ENCODE peak calls at places on chromosomes 12 and 14, in ten cellular contexts. One of them, this sample, is unnamed.

GRCh38 chr14:35959835-35960234 is 133.7 kb downstream of the BRMS1L start:
- DNase-seq in fibroblast of pulmonary artery: no peak
- DNase-seq in fibroblast of lung: no peak
- DNase-seq in epithelial cell of proximal tubule: peak; percentile 9
- DNase-seq in astrocyte of the cerebellum: no peak
- DNase-seq in ovary: no peak
- DNase-seq in psoas muscle: no peak
- DNase-seq in lung: no peak
- DNase-seq in endothelial cell: no peak
- DNase-seq in WTC11: no peak
- DNase-seq in this sample: no peak

GRCh38 chr14:69151458-69152180 is 1.3 kb downstream of the DCAF5 start:
- DNase-seq in epithelial cell of proximal tubule: no peak
- DNase-seq in lung: peak; percentile 73
- DNase-seq in WTC11: peak; percentile 93
- DNase-seq in endothelial cell: peak; percentile 84
- DNase-seq in ovary: peak; percentile 71
- DNase-seq in psoas muscle: peak; percentile 88
- DNase-seq in astrocyte of the cerebellum: no peak
- DNase-seq in fibroblast of pulmonary artery: peak; percentile 63
- DNase-seq in fibroblast of lung: peak; percentile 71
- DNase-seq in this sample: no peak

GRCh38 chr14:32469388-32470160 is 140.5 kb downstream of the AKAP6 start:
- DNase-seq in fibroblast of lung: peak; percentile 62
- DNase-seq in astrocyte of the cerebellum: peak; percentile 42
- DNase-seq in lung: no peak
- DNase-seq in fibroblast of pulmonary artery: peak; percentile 78
- DNase-seq in ovary: no peak
- DNase-seq in endothelial cell: no peak
- DNase-seq in psoas muscle: no peak
- DNase-seq in WTC11: no peak
- DNase-seq in epithelial cell of proximal tubule: peak; percentile 40
- DNase-seq in this sample: peak; percentile 20

GRCh38 chr14:30005114-30005698 is 77.6 kb upstream of the PRKD1 start:
- DNase-seq in astrocyte of the cerebellum: peak; percentile 56
- DNase-seq in fibroblast of pulmonary artery: peak; percentile 86
- DNase-seq in fibroblast of lung: peak; percentile 69
- DNase-seq in ovary: no peak
- DNase-seq in lung: no peak
- DNase-seq in epithelial cell of proximal tubule: peak; percentile 22
- DNase-seq in psoas muscle: no peak
- DNase-seq in endothelial cell: peak; percentile 9
- DNase-seq in WTC11: no peak
- DNase-seq in this sample: peak; percentile 48

GRCh38 chr14:104572668-104573067 is 6.9 kb upstream of the C14orf180 start:
- DNase-seq in ovary: no peak
- DNase-seq in astrocyte of the cerebellum: no peak
- DNase-seq in endothelial cell: no peak
- DNase-seq in WTC11: no peak
- DNase-seq in psoas muscle: no peak
- DNase-seq in lung: no peak
- DNase-seq in epithelial cell of proximal tubule: no peak
- DNase-seq in fibroblast of pulmonary artery: no peak
- DNase-seq in fibroblast of lung: no peak
- DNase-seq in this sample: no peak

GRCh38 chr14:101499080-101499479 is 62.2 kb upstream of the DIO3 start:
- DNase-seq in endothelial cell: no peak
- DNase-seq in ovary: peak; percentile 55
- DNase-seq in WTC11: no peak
- DNase-seq in fibroblast of lung: no peak
- DNase-seq in epithelial cell of proximal tubule: no peak
- DNase-seq in lung: no peak
- DNase-seq in fibroblast of pulmonary artery: no peak
- DNase-seq in astrocyte of the cerebellum: no peak
- DNase-seq in psoas muscle: no peak
- DNase-seq in this sample: no peak

GRCh38 chr14:73231874-73232851 is 5.1 kb upstream of the PAPLN start:
- DNase-seq in psoas muscle: peak; percentile 46
- DNase-seq in fibroblast of lung: no peak
- DNase-seq in lung: no peak
- DNase-seq in astrocyte of the cerebellum: no peak
- DNase-seq in ovary: no peak
- DNase-seq in endothelial cell: peak; percentile 55
- DNase-seq in WTC11: peak; percentile 82
- DNase-seq in fibroblast of pulmonary artery: no peak
- DNase-seq in epithelial cell of proximal tubule: no peak
- DNase-seq in this sample: no peak

GRCh38 chr14:38409081-38409705 is 153.3 kb upstream of the CLEC14A start:
- DNase-seq in WTC11: no peak
- DNase-seq in fibroblast of lung: peak; percentile 54
- DNase-seq in astrocyte of the cerebellum: no peak
- DNase-seq in psoas muscle: no peak
- DNase-seq in fibroblast of pulmonary artery: peak; percentile 33
- DNase-seq in endothelial cell: no peak
- DNase-seq in ovary: no peak
- DNase-seq in lung: no peak
- DNase-seq in epithelial cell of proximal tubule: no peak
- DNase-seq in this sample: no peak

GRCh38 chr14:36086629-36087380 is 89.7 kb downstream of the PTCSC3 start:
- DNase-seq in epithelial cell of proximal tubule: no peak
- DNase-seq in psoas muscle: no peak
- DNase-seq in fibroblast of lung: no peak
- DNase-seq in endothelial cell: no peak
- DNase-seq in lung: no peak
- DNase-seq in WTC11: no peak
- DNase-seq in astrocyte of the cerebellum: no peak
- DNase-seq in fibroblast of pulmonary artery: no peak
- DNase-seq in ovary: no peak
- DNase-seq in this sample: no peak

GRCh38 chr14:73753043-73753886 is 39.1 kb upstream of the PNMA1 start:
- DNase-seq in fibroblast of lung: no peak
- DNase-seq in ovary: no peak
- DNase-seq in WTC11: no peak
- DNase-seq in psoas muscle: no peak
- DNase-seq in fibroblast of pulmonary artery: peak; percentile 65
- DNase-seq in epithelial cell of proximal tubule: no peak
- DNase-seq in endothelial cell: peak; percentile 71
- DNase-seq in lung: no peak
- DNase-seq in astrocyte of the cerebellum: no peak
- DNase-seq in this sample: no peak

GRCh38 chr14:91693342-91693741 is 38.5 kb downstream of the CATSPERB start:
- DNase-seq in psoas muscle: no peak
- DNase-seq in WTC11: no peak
- DNase-seq in endothelial cell: no peak
- DNase-seq in astrocyte of the cerebellum: no peak
- DNase-seq in fibroblast of lung: no peak
- DNase-seq in epithelial cell of proximal tubule: peak; percentile 50
- DNase-seq in lung: no peak
- DNase-seq in ovary: no peak
- DNase-seq in fibroblast of pulmonary artery: peak; percentile 3
- DNase-seq in this sample: no peak

GRCh38 chr12:14810953-14811483 is 3.0 kb downstream of the SMCO3 start:
- DNase-seq in psoas muscle: no peak
- DNase-seq in lung: no peak
- DNase-seq in endothelial cell: peak; percentile 53
- DNase-seq in epithelial cell of proximal tubule: no peak
- DNase-seq in fibroblast of pulmonary artery: peak; percentile 62
- DNase-seq in ovary: no peak
- DNase-seq in WTC11: peak; percentile 49
- DNase-seq in astrocyte of the cerebellum: no peak
- DNase-seq in fibroblast of lung: peak; percentile 27
- DNase-seq in this sample: no peak

GRCh38 chr14:78598046-78598652 is 428.0 kb downstream of the NRXN3 start:
- DNase-seq in WTC11: peak; percentile 74
- DNase-seq in psoas muscle: peak; percentile 54
- DNase-seq in astrocyte of the cerebellum: peak; percentile 33
- DNase-seq in ovary: peak; percentile 11
- DNase-seq in epithelial cell of proximal tubule: no peak
- DNase-seq in endothelial cell: peak; percentile 67
- DNase-seq in fibroblast of lung: peak; percentile 42
- DNase-seq in fibroblast of pulmonary artery: peak; percentile 61
- DNase-seq in lung: peak; percentile 55
- DNase-seq in this sample: no peak

GRCh38 chr14:78593949-78594348 is 423.8 kb downstream of the NRXN3 start:
- DNase-seq in fibroblast of lung: no peak
- DNase-seq in endothelial cell: no peak
- DNase-seq in psoas muscle: no peak
- DNase-seq in lung: no peak
- DNase-seq in ovary: no peak
- DNase-seq in WTC11: no peak
- DNase-seq in astrocyte of the cerebellum: no peak
- DNase-seq in fibroblast of pulmonary artery: no peak
- DNase-seq in epithelial cell of proximal tubule: no peak
- DNase-seq in this sample: no peak

GRCh38 chr14:78595797-78596196 is 425.6 kb downstream of the NRXN3 start:
- DNase-seq in epithelial cell of proximal tubule: no peak
- DNase-seq in ovary: no peak
- DNase-seq in fibroblast of lung: no peak
- DNase-seq in psoas muscle: no peak
- DNase-seq in WTC11: peak; percentile 33
- DNase-seq in astrocyte of the cerebellum: no peak
- DNase-seq in lung: no peak
- DNase-seq in endothelial cell: peak; percentile 33
- DNase-seq in fibroblast of pulmonary artery: no peak
- DNase-seq in this sample: no peak
- TF ChIP-seq CTCF in epithelial cell of proximal tubule: peak; percentile 63
- TF ChIP-seq CTCF in ovary: no peak
- TF ChIP-seq CTCF in fibroblast of lung: peak; percentile 15
- TF ChIP-seq CTCF in psoas muscle: peak; percentile 20
- TF ChIP-seq CTCF in WTC11: no peak
- TF ChIP-seq CTCF in astrocyte of the cerebellum: peak; percentile 44
- TF ChIP-seq CTCF in lung: no peak
- TF ChIP-seq CTCF in endothelial cell: no peak
- TF ChIP-seq CTCF in fibroblast of pulmonary artery: peak; percentile 10
- TF ChIP-seq CTCF in this sample: no peak

GRCh38 chr12:90958995-90959394 is 4.0 kb upstream of the CCER1 start:
- DNase-seq in WTC11: no peak
- DNase-seq in fibroblast of lung: no peak
- DNase-seq in astrocyte of the cerebellum: no peak
- DNase-seq in epithelial cell of proximal tubule: no peak
- DNase-seq in psoas muscle: no peak
- DNase-seq in ovary: no peak
- DNase-seq in lung: no peak
- DNase-seq in endothelial cell: no peak
- DNase-seq in fibroblast of pulmonary artery: peak; percentile 54
- DNase-seq in this sample: no peak
- TF ChIP-seq CTCF in WTC11: no peak
- TF ChIP-seq CTCF in fibroblast of lung: no peak
- TF ChIP-seq CTCF in astrocyte of the cerebellum: no peak
- TF ChIP-seq CTCF in epithelial cell of proximal tubule: no peak
- TF ChIP-seq CTCF in psoas muscle: no peak
- TF ChIP-seq CTCF in ovary: peak; percentile 32
- TF ChIP-seq CTCF in lung: no peak
- TF ChIP-seq CTCF in endothelial cell: no peak
- TF ChIP-seq CTCF in fibroblast of pulmonary artery: peak; percentile 37
- TF ChIP-seq CTCF in this sample: peak; percentile 37

GRCh38 chr12:116425256-116426193 is 133.7 kb upstream of the MAP1LC3B2 start:
- DNase-seq in fibroblast of lung: no peak
- DNase-seq in psoas muscle: no peak
- DNase-seq in astrocyte of the cerebellum: no peak
- DNase-seq in endothelial cell: no peak
- DNase-seq in WTC11: no peak
- DNase-seq in fibroblast of pulmonary artery: no peak
- DNase-seq in epithelial cell of proximal tubule: no peak
- DNase-seq in lung: no peak
- DNase-seq in ovary: no peak
- DNase-seq in this sample: no peak

GRCh38 chr12:116421785-116422538 is 137.2 kb upstream of the MAP1LC3B2 start:
- DNase-seq in endothelial cell: no peak
- DNase-seq in epithelial cell of proximal tubule: no peak
- DNase-seq in fibroblast of pulmonary artery: no peak
- DNase-seq in astrocyte of the cerebellum: no peak
- DNase-seq in psoas muscle: no peak
- DNase-seq in lung: no peak
- DNase-seq in WTC11: no peak
- DNase-seq in fibroblast of lung: no peak
- DNase-seq in ovary: no peak
- DNase-seq in this sample: no peak

GRCh38 chr12:116426391-116427136 is 132.6 kb upstream of the MAP1LC3B2 start:
- DNase-seq in astrocyte of the cerebellum: peak; percentile 96
- DNase-seq in psoas muscle: peak; percentile 74
- DNase-seq in WTC11: peak; percentile 69
- DNase-seq in endothelial cell: peak; percentile 13
- DNase-seq in epithelial cell of proximal tubule: no peak
- DNase-seq in lung: peak; percentile 29
- DNase-seq in fibroblast of pulmonary artery: peak; percentile 98
- DNase-seq in fibroblast of lung: peak; percentile 97
- DNase-seq in ovary: peak; percentile 83
- DNase-seq in this sample: peak; percentile 89

GRCh38 chr12:116420476-116420875 is 138.7 kb upstream of the MAP1LC3B2 start:
- DNase-seq in WTC11: no peak
- DNase-seq in psoas muscle: no peak
- DNase-seq in epithelial cell of proximal tubule: no peak
- DNase-seq in fibroblast of pulmonary artery: no peak
- DNase-seq in lung: no peak
- DNase-seq in ovary: no peak
- DNase-seq in astrocyte of the cerebellum: no peak
- DNase-seq in fibroblast of lung: no peak
- DNase-seq in endothelial cell: no peak
- DNase-seq in this sample: no peak

GRCh38 chr12:116423053-116423452 is 136.1 kb upstream of the MAP1LC3B2 start:
- DNase-seq in ovary: no peak
- DNase-seq in fibroblast of lung: peak; percentile 18
- DNase-seq in psoas muscle: no peak
- DNase-seq in epithelial cell of proximal tubule: no peak
- DNase-seq in endothelial cell: no peak
- DNase-seq in WTC11: no peak
- DNase-seq in lung: no peak
- DNase-seq in fibroblast of pulmonary artery: peak; percentile 91
- DNase-seq in astrocyte of the cerebellum: no peak
- DNase-seq in this sample: no peak
- TF ChIP-seq CTCF in ovary: no peak
- TF ChIP-seq CTCF in fibroblast of lung: no peak
- TF ChIP-seq CTCF in psoas muscle: no peak
- TF ChIP-seq CTCF in epithelial cell of proximal tubule: no peak
- TF ChIP-seq CTCF in endothelial cell: no peak
- TF ChIP-seq CTCF in WTC11: no peak
- TF ChIP-seq CTCF in lung: no peak
- TF ChIP-seq CTCF in fibroblast of pulmonary artery: peak; percentile 3
- TF ChIP-seq CTCF in astrocyte of the cerebellum: no peak
- TF ChIP-seq CTCF in this sample: peak; percentile 10

DNA sequence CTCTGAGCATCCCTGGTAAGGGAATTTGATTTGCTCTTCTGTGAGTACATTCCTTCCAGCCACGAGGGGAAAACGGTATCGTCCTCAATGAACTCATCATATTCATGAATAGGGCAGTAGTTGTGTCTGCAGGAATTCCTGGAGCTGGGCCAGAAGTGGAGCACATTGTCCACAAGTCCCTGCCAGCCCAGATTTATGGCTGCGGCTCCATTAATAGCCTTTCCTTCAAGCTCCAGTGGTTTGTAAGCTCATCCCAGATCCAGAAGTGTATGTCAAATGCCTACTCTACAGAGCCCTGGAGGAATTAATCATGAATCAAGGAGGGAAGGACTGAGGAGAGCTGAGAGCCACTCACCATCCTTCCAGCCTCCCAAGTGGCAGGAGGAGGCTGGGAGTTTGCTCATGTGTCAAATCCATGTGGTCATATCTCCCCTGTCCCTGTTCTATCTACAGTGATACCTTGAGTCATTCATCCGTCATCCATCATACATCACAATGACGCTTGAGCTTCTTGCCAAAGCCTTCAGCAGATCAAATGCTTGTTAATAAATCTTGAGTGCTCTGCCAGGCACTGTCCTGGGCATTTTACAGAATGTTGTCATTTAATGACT is 65.5 kb downstream of the SVOP start:
- DNase-seq in psoas muscle: peak; percentile 53
- DNase-seq in astrocyte of the cerebellum: no peak
- DNase-seq in fibroblast of pulmonary artery: peak; percentile 34
- DNase-seq in endothelial cell: no peak
- DNase-seq in ovary: no peak
- DNase-seq in epithelial cell of proximal tubule: peak; percentile 96
- DNase-seq in WTC11: no peak
- DNase-seq in fibroblast of lung: peak; percentile 46
- DNase-seq in lung: no peak
- DNase-seq in this sample: no peak
- TF ChIP-seq CTCF in psoas muscle: no peak
- TF ChIP-seq CTCF in astrocyte of the cerebellum: no peak
- TF ChIP-seq CTCF in fibroblast of pulmonary artery: no peak
- TF ChIP-seq CTCF in endothelial cell: no peak
- TF ChIP-seq CTCF in ovary: no peak
- TF ChIP-seq CTCF in epithelial cell of proximal tubule: no peak
- TF ChIP-seq CTCF in WTC11: no peak
- TF ChIP-seq CTCF in fibroblast of lung: no peak
- TF ChIP-seq CTCF in lung: no peak
- TF ChIP-seq CTCF in this sample: no peak

This sample was measured in AG09319.